ENCODE peak calls at places on chromosomes 5 and 9, in six cellular contexts. One of them, this sample, is unnamed.

GRCh38 chr5:35430381-35431162 is 187.1 kb upstream of the SPEF2 start:
- DNase-seq in EL: no peak
- DNase-seq in uterus: no peak
- DNase-seq in Peyer's patch: no peak
- DNase-seq in GM23338: peak; percentile 15
- DNase-seq in GM03348: no peak
- DNase-seq in this sample: no peak

GRCh38 chr5:150398432-150399157 is 14.1 kb downstream of the CD74 start:
- DNase-seq in EL: no peak
- DNase-seq in uterus: no peak
- DNase-seq in Peyer's patch: peak; percentile 76
- DNase-seq in GM23338: peak; percentile 67
- DNase-seq in GM03348: no peak
- DNase-seq in this sample: peak; percentile 80

GRCh38 chr5:136109453-136109852 is 23.2 kb upstream of the SMAD5 start:
- DNase-seq in EL: no peak
- DNase-seq in uterus: no peak
- DNase-seq in Peyer's patch: no peak
- DNase-seq in GM23338: no peak
- DNase-seq in GM03348: no peak
- DNase-seq in this sample: no peak

GRCh38 chr5:24365406-24365805 is 279.4 kb downstream of the CDH10 start:
- DNase-seq in EL: no peak
- DNase-seq in uterus: no peak
- DNase-seq in Peyer's patch: no peak
- DNase-seq in GM23338: no peak
- DNase-seq in GM03348: no peak
- DNase-seq in this sample: no peak

GRCh38 chr9:17611921-17612320 is 33.1 kb downstream of the SH3GL2 start:
- DNase-seq in EL: no peak
- DNase-seq in uterus: no peak
- DNase-seq in Peyer's patch: no peak
- DNase-seq in GM23338: no peak
- DNase-seq in GM03348: no peak
- DNase-seq in this sample: no peak

GRCh38 chr5:15604986-15605385 is 105.0 kb downstream of the FBXL7 start:
- DNase-seq in EL: no peak
- DNase-seq in uterus: no peak
- DNase-seq in Peyer's patch: no peak
- DNase-seq in GM23338: no peak
- DNase-seq in GM03348: no peak
- DNase-seq in this sample: no peak

GRCh38 chr9:129458155-129458661 is 162.7 kb downstream of the C9orf50 start:
- DNase-seq in EL: no peak
- DNase-seq in uterus: no peak
- DNase-seq in Peyer's patch: peak; percentile 72
- DNase-seq in GM23338: peak; percentile 17
- DNase-seq in GM03348: no peak
- DNase-seq in this sample: no peak

GRCh38 chr5:77282337-77283027 is 72.0 kb downstream of the PDE8B start:
- DNase-seq in EL: peak; percentile 96
- DNase-seq in uterus: peak; percentile 60
- DNase-seq in Peyer's patch: no peak
- DNase-seq in GM23338: peak; percentile 27
- DNase-seq in GM03348: peak; percentile 72
- DNase-seq in this sample: peak; percentile 39

GRCh38 chr9:133955821-133956411 is 36.2 kb downstream of the VAV2 start:
- DNase-seq in EL: no peak
- DNase-seq in uterus: no peak
- DNase-seq in Peyer's patch: peak; percentile 79
- DNase-seq in GM23338: peak; percentile 75
- DNase-seq in GM03348: peak; percentile 41
- DNase-seq in this sample: peak; percentile 93

GRCh38 chr5:134458234-134458633 is 46.6 kb upstream of the CDKN2AIPNL start:
- DNase-seq in EL: peak; percentile 40
- DNase-seq in uterus: peak; percentile 45
- DNase-seq in Peyer's patch: no peak
- DNase-seq in GM23338: no peak
- DNase-seq in GM03348: peak; percentile 73
- DNase-seq in this sample: no peak

GRCh38 chr9:72577212-72577753 is 55.9 kb downstream of the TMC1 start:
- DNase-seq in EL: peak; percentile 86
- DNase-seq in uterus: peak; percentile 47
- DNase-seq in Peyer's patch: no peak
- DNase-seq in GM23338: no peak
- DNase-seq in GM03348: peak; percentile 58
- DNase-seq in this sample: no peak

GRCh38 chr9:29039258-29039657 is 1466.0 kb upstream of the C9orf72 start:
- DNase-seq in EL: no peak
- DNase-seq in uterus: no peak
- DNase-seq in Peyer's patch: no peak
- DNase-seq in GM23338: no peak
- DNase-seq in GM03348: no peak
- DNase-seq in this sample: no peak

GRCh38 chr5:150186796-150187356 is 3.0 kb upstream of the SLC6A7 start:
- DNase-seq in EL: no peak
- DNase-seq in uterus: no peak
- DNase-seq in Peyer's patch: peak; percentile 56
- DNase-seq in GM23338: no peak
- DNase-seq in GM03348: no peak
- DNase-seq in this sample: no peak

This sample was measured in H7.